ENCODE peak calls at places on chromosomes 12 and 14, in five cellular contexts. F, K, I, D and W are unnamed samples.

GRCh38 chr14:72521968-72522741 is 371.7 kb downstream of the DPF3 start:
- DNase-seq in F (peak), K (no peak), I (no peak), D (no peak), W (no peak)

GRCh38 chr14:95784137-95784536 is 70.2 kb upstream of the TCL1A start:
- DNase-seq in F (peak), K (peak), I (no peak), D (peak), W (no peak)

GRCh38 chr12:28963554-28963953 is 185.5 kb upstream of the FAR2 start:
- DNase-seq in F (peak), K (no peak), I (no peak), D (no peak), W (no peak)

GRCh38 chr12:30200864-30201263 is 417.1 kb upstream of the TMTC1 start:
- DNase-seq in F (peak), K (no peak), I (no peak), D (no peak), W (no peak)

GRCh38 chr12:69161835-69162234 is 77.5 kb upstream of the CPSF6 start:
- DNase-seq in F (peak), K (no peak), I (no peak), D (peak), W (no peak)

GRCh38 chr14:41749425-41749824 is 142.7 kb downstream of the LRFN5 start:
- DNase-seq in F (peak), K (no peak), I (no peak), D (peak), W (no peak)

GRCh38 chr14:24069411-24069735 is 2.0 kb upstream of the CPNE6 start:
- DNase-seq in F (no peak), K (no peak), I (peak), D (no peak), W (no peak)

GRCh38 chr14:50399251-50400032 is 2.8 kb upstream of the CDKL1 start:
- DNase-seq in F (peak), K (no peak), I (no peak), D (no peak), W (no peak)

GRCh38 chr12:122096591-122097149 is 18.1 kb downstream of the MLXIP start:
- DNase-seq in F (peak), K (no peak), I (peak), D (no peak), W (no peak)

GRCh38 chr14:25411933-25412757 is 362.2 kb upstream of the STXBP6 start:
- DNase-seq in F (peak), K (no peak), I (no peak), D (no peak), W (no peak)

GRCh38 chr14:101600336-101600890 is 39.1 kb downstream of the DIO3 start:
- DNase-seq in F (no peak), K (no peak), I (peak), D (peak), W (no peak)

GRCh38 chr12:77847665-77848431 is 17.2 kb downstream of the NAV3 start:
- DNase-seq in F (peak), K (peak), I (no peak), D (no peak), W (peak)

GRCh38 chr12:129193263-129193871 is 340.1 kb downstream of the GLT1D1 start:
- DNase-seq in F (no peak), K (no peak), I (peak), D (peak), W (no peak)

GRCh38 chr14:65824285-65824977 is 411.9 kb downstream of the FUT8 start:
- DNase-seq in F (peak), K (peak), I (no peak), D (peak), W (peak)

GRCh38 chr12:45729233-45730115 is at the start of gene ARID2:
- DNase-seq in F (peak), K (no peak), I (peak), D (peak), W (no peak)

GRCh38 chr12:52566847-52567291 is 6.8 kb downstream of the KRT74 start:
- DNase-seq in F (no peak), K (no peak), I (no peak), D (no peak), W (no peak)

GRCh38 chr12:49706351-49707126 is 666 bp downstream of the FMNL3 start:
- DNase-seq in F (peak), K (peak), I (no peak), D (peak), W (no peak)

GRCh38 chr12:69966839-69967238 is 141.8 kb downstream of the MYRFL start:
- DNase-seq in F (peak), K (no peak), I (no peak), D (no peak), W (no peak)

GRCh38 chr12:94147991-94148840 is at the start of gene PLXNC1:
- DNase-seq in F (peak), K (no peak), I (peak), D (peak), W (no peak)

GRCh38 chr12:10364839-10365681 is 24.8 kb downstream of the KLRK1 start:
- DNase-seq in F (peak), K (peak), I (peak), D (peak), W (no peak)

GRCh38 chr12:16076553-16076952 is 165.4 kb downstream of the DERA start:
- DNase-seq in F (peak), K (no peak), I (no peak), D (no peak), W (no peak)

GRCh38 chr12:77768558-77768957 is 62.1 kb upstream of the NAV3 start:
- DNase-seq in F (no peak), K (no peak), I (no peak), D (no peak), W (no peak)

DNA sequence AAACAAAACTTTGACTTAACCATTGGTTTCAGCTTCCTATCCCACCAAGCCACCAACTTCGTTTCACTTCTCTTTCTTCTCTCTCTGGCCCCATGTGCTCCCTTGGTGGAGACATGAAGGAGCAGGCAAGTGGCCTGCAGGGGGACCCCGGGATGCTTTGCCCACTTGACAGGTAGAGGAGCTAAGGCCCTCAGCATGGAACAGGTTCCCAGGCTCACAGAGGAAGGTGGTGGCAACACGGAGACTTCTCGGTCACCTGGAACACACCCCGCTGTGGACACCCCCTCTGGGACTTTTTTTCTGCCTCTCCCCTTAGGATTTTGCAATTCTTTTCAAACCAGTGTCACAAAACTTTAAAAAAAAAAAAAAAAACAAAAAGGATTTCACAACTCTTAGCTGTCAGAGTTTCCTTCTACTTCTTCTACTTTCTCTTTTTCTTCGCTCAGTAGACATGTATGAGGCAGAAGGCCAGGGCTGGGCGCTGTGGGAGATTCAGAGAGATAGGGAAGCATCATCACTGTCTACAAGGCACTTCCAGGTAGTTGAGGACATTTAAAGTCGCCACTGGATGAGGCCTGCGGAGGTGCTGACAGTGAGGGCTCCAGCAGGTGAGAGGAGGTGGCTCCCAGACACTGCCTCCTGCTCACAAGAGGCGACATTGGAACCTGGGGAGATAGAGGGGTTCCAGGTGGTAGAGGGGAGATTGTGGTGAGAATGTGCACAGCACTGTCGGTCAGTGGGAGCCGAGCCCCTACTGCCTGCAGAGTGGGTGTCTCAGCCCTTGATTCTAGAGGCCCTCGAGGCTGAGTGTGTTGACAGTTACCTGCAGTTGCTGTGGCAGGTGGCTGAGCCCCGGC is 119.6 kb downstream of the GCH1 start:
- DNase-seq in F (no peak), K (no peak), I (no peak), D (peak), W (no peak)
- TF ChIP-seq CTCF in F (peak), K (peak), I (peak), D (peak), W (no peak)

GRCh38 chr14:99427632-99428315 is 52.9 kb downstream of the SETD3 start:
- DNase-seq in F (peak), K (no peak), I (no peak), D (no peak), W (no peak)

GRCh38 chr14:99432491-99432890 is 48.2 kb downstream of the SETD3 start:
- DNase-seq in F (no peak), K (no peak), I (no peak), D (no peak), W (no peak)

GRCh38 chr14:99426265-99426664 is 54.4 kb downstream of the SETD3 start:
- DNase-seq in F (no peak), K (no peak), I (no peak), D (no peak), W (no peak)

GRCh38 chr14:99426796-99427346 is 53.8 kb downstream of the SETD3 start:
- DNase-seq in F (no peak), K (no peak), I (no peak), D (no peak), W (no peak)

DNA sequence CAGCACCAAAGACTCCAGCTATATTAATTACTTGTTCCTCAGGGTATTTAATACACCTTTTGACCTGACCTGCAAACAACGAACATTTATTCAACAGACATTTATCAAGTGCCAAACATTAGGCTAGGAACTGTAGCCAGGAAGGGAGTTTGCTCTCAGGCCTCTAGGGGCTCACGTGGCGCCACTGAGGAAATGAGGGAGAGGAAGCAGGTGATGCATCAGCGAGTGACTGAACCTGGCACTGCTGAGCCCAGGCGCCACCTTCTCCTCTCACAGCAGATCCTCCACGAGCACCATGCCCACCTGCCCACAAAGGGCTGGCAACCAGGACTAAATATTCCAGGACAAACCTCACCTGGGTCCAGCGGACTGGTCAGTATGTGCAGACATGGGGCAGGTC is 50.2 kb downstream of the SETD3 start:
- DNase-seq in F (no peak), K (no peak), I (no peak), D (no peak), W (no peak)
- TF ChIP-seq CTCF in F (peak), K (peak), I (no peak), D (peak), W (no peak)

GRCh38 chr14:36207500-36207899 is 31.0 kb upstream of the PTCSC3 start:
- DNase-seq in F (peak), K (no peak), I (no peak), D (no peak), W (no peak)

GRCh38 chr14:36208690-36209278 is 32.3 kb upstream of the PTCSC3 start:
- DNase-seq in F (no peak), K (no peak), I (no peak), D (no peak), W (no peak)

GRCh38 chr14:36204674-36205073 is 28.2 kb upstream of the PTCSC3 start:
- DNase-seq in F (no peak), K (no peak), I (no peak), D (no peak), W (no peak)
- TF ChIP-seq CTCF in F (no peak), K (no peak), I (no peak), D (no peak), W (no peak)

DNA sequence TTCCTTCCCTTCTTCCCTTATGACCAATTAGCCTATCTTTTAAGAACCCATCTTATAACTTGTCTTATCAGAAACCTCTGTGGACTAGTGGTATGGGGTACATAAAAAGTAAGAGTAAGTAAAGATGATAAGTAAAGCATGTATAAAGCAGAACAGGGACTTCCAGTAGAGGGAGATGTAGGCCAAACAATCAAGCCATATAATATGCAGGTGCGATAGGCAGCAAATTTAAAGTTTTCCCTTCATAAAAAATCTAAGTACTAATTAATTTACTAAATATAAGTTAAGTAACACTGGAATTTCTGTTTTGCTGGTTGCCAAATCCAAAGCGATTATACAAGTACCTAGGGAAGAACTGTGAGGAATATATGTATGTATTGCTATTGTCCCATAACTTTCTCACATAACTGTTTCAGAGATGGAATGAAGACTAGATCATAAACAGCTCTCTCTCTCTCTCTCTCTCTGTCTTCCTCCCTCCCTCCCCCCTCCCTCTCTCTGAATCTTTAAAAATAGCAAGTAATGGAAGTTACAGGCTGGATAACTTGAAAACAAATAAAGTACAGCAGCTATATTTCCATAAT is 25.7 kb downstream of the METTL25 start:
- DNase-seq in F (peak), K (peak), I (no peak), D (no peak), W (no peak)
- TF ChIP-seq CTCF in F (peak), K (peak), I (no peak), D (peak), W (peak)

GRCh38 chr12:116861331-116861730 is 19.9 kb downstream of the HRK start:
- DNase-seq in F (peak), K (no peak), I (no peak), D (peak), W (peak)

GRCh38 chr12:116862167-116862566 is 19.1 kb downstream of the HRK start:
- DNase-seq in F (no peak), K (no peak), I (no peak), D (no peak), W (no peak)

GRCh38 chr12:116860281-116860680 is 21.0 kb downstream of the HRK start:
- DNase-seq in F (no peak), K (no peak), I (no peak), D (no peak), W (no peak)

GRCh38 chr12:116864371-116865160 is 16.7 kb downstream of the HRK start:
- DNase-seq in F (peak), K (peak), I (no peak), D (no peak), W (no peak)

GRCh38 chr12:116863275-116863767 is 17.9 kb downstream of the HRK start:
- DNase-seq in F (no peak), K (no peak), I (no peak), D (peak), W (no peak)
- TF ChIP-seq CTCF in F (peak), K (peak), I (no peak), D (peak), W (peak)

DNA sequence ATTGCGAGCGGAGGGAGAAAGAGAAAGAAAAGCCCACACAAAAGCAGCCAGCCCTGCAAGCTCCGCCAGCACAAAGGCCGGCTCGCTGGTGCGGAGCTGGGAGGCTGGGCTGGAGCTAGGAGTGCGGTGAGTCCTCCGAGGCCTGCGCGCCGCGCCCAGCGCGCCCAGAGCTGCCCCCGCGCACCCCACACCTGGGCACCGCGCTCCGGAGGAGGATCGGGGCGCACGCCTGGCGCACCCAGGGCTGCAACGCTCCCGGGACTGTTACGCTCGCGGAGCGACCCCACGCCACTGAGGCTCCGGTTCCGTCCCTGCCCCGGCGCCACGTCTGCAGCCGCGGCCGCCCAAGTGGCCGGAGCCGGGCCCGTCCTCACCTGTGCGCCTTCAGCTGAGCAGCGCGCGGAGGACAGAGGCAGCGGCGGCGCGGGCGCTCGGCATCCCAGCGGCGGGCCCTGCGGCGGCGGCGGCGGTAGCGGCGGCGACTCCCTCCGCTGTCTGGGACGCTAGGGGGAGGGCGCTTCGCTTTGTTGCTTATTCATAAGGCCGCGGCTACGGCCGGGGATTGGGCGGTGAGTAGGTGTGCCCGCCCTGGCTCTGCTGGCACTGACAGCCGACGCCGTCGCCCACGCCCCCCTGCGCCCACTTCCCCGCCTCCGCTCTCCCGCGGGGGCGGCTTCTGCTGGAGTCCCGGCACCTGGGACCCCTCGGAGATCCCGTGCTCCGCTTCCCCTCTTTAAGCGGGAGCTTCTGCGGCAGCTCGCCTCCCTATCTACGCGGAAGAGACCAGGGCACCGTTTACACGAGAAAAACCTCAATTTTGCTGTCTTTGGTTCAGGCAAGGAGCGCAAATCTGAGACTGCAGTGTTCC is at the start of gene ARMH4:
- DNase-seq in F (peak), K (peak), I (peak), D (peak), W (peak)
- TF ChIP-seq CTCF in F (no peak), K (no peak), I (no peak), D (no peak), W (no peak)

DNA sequence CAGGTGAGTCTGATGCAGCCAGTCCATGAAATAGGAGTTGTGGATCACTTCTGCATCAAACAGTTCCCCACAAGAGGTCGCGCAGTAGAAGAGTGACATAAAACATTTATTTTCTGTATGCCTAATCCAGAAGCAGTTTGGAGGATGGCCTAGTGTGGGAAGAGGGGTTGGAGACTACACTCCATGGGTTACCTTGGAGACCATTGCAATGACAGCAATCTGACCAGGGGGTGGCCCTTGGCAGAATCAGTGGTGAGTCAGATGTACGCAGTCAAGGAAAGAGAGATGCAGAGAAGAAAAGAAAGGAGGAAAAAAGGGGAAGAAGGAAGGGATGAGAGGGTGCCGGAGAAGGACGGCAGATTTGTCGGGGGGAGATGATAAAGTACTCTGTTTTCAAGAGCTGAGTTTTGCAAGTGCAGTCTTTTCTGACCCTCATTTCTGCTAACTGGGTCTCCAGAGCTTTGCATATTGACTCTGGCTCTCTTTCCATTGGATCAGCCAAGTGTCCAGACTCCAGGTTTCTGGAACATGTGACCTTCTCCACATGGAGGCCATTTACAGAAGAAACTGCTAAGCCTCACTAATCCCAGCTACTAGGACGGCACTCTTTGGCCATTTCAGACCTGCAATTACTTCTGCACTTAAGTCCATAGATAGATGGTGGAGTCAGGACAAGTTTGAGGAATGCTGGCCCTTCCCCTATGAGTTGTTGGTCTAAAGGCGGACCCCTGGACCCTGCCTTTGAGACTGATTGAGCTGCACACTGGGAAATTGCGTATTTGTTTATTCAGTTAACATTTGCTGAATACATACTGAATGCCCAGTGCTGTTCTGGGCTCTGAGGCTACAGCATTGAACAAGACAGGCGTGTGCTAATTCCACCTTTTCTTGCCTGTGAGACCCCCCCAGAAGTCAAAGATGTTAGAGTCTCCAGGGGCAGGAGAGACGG is 424.2 kb downstream of the BCL11B start:
- DNase-seq in F (no peak), K (no peak), I (no peak), D (no peak), W (no peak)
- TF ChIP-seq CTCF in F (no peak), K (no peak), I (no peak), D (no peak), W (no peak)

DNA sequence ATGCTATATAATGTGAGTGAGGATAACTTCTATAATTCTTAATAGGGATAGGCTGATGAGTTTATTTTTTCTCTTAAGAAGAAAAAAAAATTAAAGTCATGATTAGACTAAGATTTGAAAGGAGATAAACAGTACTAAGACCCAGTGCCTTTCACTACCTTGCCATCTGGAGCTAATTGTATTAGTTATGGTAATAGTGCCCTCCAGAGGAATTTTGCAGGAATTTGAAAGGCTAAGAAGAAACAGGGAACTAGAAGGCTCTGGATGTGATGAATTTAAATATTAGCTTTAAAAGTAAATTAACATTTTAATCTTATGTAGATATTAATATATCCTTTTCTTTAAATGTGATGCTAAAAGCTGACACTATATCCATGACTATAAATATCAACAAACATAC is 36.6 kb upstream of the PIK3C2G start:
- DNase-seq in F (peak), K (peak), I (no peak), D (no peak), W (peak)
- TF ChIP-seq CTCF in F (peak), K (peak), I (no peak), D (peak), W (peak)